ENCODE peak calls at places on chromosomes 7 and 10, in four cellular contexts. K, J, I and A are unnamed samples.

GRCh38 chr10:119726291-119727261 is 726 bp downstream of the INPP5F start:
- DNase-seq in K (no peak), J (no peak), I (no peak), A (no peak)

GRCh38 chr10:97546441-97547340 is 25.9 kb upstream of the ANKRD2 start:
- DNase-seq in J (no peak), I (no peak), K (no peak), A (no peak)

GRCh38 chr10:70776455-70777005 is 8.6 kb downstream of the TBATA start:
- DNase-seq in K (no peak), J (no peak), I (no peak), A (no peak)

GRCh38 chr7:150897502-150898474 is 45.5 kb downstream of the AOC1 start:
- DNase-seq in J (no peak), K (no peak), I (no peak), A (no peak)

GRCh38 chr7:134532155-134533089 is 5.1 kb downstream of the AKR1B10 start:
- DNase-seq in K (no peak), J (no peak), I (no peak), A (no peak)

GRCh38 chr10:73019100-73019499 is 64.5 kb upstream of the PLA2G12B start:
- DNase-seq in J (no peak), I (no peak), K (no peak), A (no peak)

GRCh38 chr10:15485027-15485426 is 113.9 kb upstream of the FAM171A1 start:
- DNase-seq in J (no peak), I (no peak), K (no peak), A (no peak)

GRCh38 chr7:148722340-148723165 is 23.9 kb downstream of the CUL1 start:
- DNase-seq in I (no peak), K (no peak), J (peak), A (no peak)

GRCh38 chr7:155945670-155946325 is 133.5 kb upstream of the SHH start:
- DNase-seq in K (no peak), I (no peak), J (no peak), A (no peak)

GRCh38 chr7:98294798-98295382 is 13.4 kb downstream of the BRI3 start:
- DNase-seq in I (no peak), K (no peak), J (peak), A (peak)

GRCh38 chr7:16921644-16922257 is 40.0 kb upstream of the AGR3 start:
- DNase-seq in J (no peak), I (no peak), K (no peak), A (peak)

GRCh38 chr10:124878457-124878739 is 63.5 kb upstream of the ZRANB1 start:
- DNase-seq in I (no peak), J (no peak), K (no peak), A (no peak)

GRCh38 chr10:17029581-17030271 is 99.9 kb downstream of the CUBN start:
- DNase-seq in J (peak), I (peak), K (no peak), A (peak)

GRCh38 chr7:117458977-117459583 is 20.7 kb upstream of the CFTR start:
- DNase-seq in I (no peak), J (peak), K (peak), A (peak)

GRCh38 chr7:44163591-44163990 is 22.5 kb upstream of the MYL7 start:
- DNase-seq in K (no peak), I (no peak), J (peak), A (peak)

GRCh38 chr7:12554848-12555247 is 15.7 kb upstream of the SCIN start:
- DNase-seq in K (no peak), I (no peak), J (no peak), A (no peak)

GRCh38 chr10:117004238-117004626 is 755 bp downstream of the SHTN1 start:
- DNase-seq in I (no peak), J (peak), K (no peak), A (no peak)

GRCh38 chr10:126523071-126523470 is 134.8 kb upstream of the ADAM12 start:
- DNase-seq in J (no peak), K (no peak), I (no peak), A (no peak)

GRCh38 chr7:28835800-28836199 is 122.3 kb downstream of the TRIL start:
- DNase-seq in J (peak), K (no peak), I (no peak), A (peak)

GRCh38 chr10:36802523-36803153 is 322.8 kb upstream of the ANKRD30A start:
- DNase-seq in J (peak), I (no peak), K (no peak), A (no peak)

GRCh38 chr7:108468246-108468645 is 12.0 kb upstream of the NRCAM start:
- DNase-seq in I (no peak), K (no peak), J (no peak), A (no peak)

GRCh38 chr7:50781894-50782293 is 802 bp downstream of the GRB10 start:
- DNase-seq in I (no peak), K (no peak), J (no peak), A (no peak)

GRCh38 chr7:133545613-133546012 is 292.7 kb downstream of the EXOC4 start:
- DNase-seq in K (no peak), J (peak), I (no peak), A (peak)

GRCh38 chr10:29621161-29621560 is 13.6 kb downstream of the SVIL start:
- DNase-seq in J (peak), K (no peak), I (no peak), A (peak)

GRCh38 chr7:83413425-83413824 is 235.5 kb downstream of the SEMA3E start:
- DNase-seq in K (no peak), I (no peak), J (peak), A (peak)